ENCODE peak calls at places on chromosomes 4 and X, in seven cellular contexts. One of them, this sample, is unnamed.

GRCh38 chr4:86302242-86302641 is 57.6 kb downstream of the MAPK10 start:
- DNase-seq in nephron progenitor cell: peak
- DNase-seq in spleen: no peak
- DNase-seq in fibroblast of the aortic adventitia: peak
- DNase-seq in colonic mucosa: peak
- DNase-seq in heart left ventricle: no peak
- DNase-seq in IMR-90: peak
- DNase-seq in this sample: no peak

GRCh38 chr4:174528226-174528625 is 5.9 kb upstream of the HPGD start:
- DNase-seq in nephron progenitor cell: no peak
- DNase-seq in spleen: no peak
- DNase-seq in fibroblast of the aortic adventitia: no peak
- DNase-seq in colonic mucosa: no peak
- DNase-seq in heart left ventricle: no peak
- DNase-seq in IMR-90: no peak
- DNase-seq in this sample: no peak

GRCh38 chr4:18398661-18399060 is 377.1 kb upstream of the LCORL start:
- DNase-seq in nephron progenitor cell: peak
- DNase-seq in spleen: no peak
- DNase-seq in fibroblast of the aortic adventitia: no peak
- DNase-seq in colonic mucosa: no peak
- DNase-seq in heart left ventricle: no peak
- DNase-seq in IMR-90: no peak
- DNase-seq in this sample: no peak

GRCh38 chr4:71138007-71138600 is 144.7 kb downstream of the DCK start:
- DNase-seq in nephron progenitor cell: no peak
- DNase-seq in spleen: no peak
- DNase-seq in fibroblast of the aortic adventitia: no peak
- DNase-seq in colonic mucosa: no peak
- DNase-seq in heart left ventricle: no peak
- DNase-seq in IMR-90: no peak
- DNase-seq in this sample: no peak

GRCh38 chr4:172809319-172809718 is 359.3 kb upstream of the GALNT7 start:
- DNase-seq in nephron progenitor cell: peak
- DNase-seq in spleen: no peak
- DNase-seq in fibroblast of the aortic adventitia: no peak
- DNase-seq in colonic mucosa: no peak
- DNase-seq in heart left ventricle: no peak
- DNase-seq in IMR-90: no peak
- DNase-seq in this sample: no peak

GRCh38 chr4:169723207-169723606 is 34.5 kb downstream of the HPF1 start:
- DNase-seq in nephron progenitor cell: no peak
- DNase-seq in spleen: no peak
- DNase-seq in fibroblast of the aortic adventitia: no peak
- DNase-seq in colonic mucosa: no peak
- DNase-seq in heart left ventricle: no peak
- DNase-seq in IMR-90: no peak
- DNase-seq in this sample: no peak

GRCh38 chr4:165360041-165360782 is 18.6 kb upstream of the CPE start:
- DNase-seq in nephron progenitor cell: no peak
- DNase-seq in spleen: no peak
- DNase-seq in fibroblast of the aortic adventitia: peak
- DNase-seq in colonic mucosa: no peak
- DNase-seq in heart left ventricle: no peak
- DNase-seq in IMR-90: no peak
- DNase-seq in this sample: no peak

GRCh38 chr4:111945014-111945413 is 200.2 kb upstream of the FAM241A start:
- DNase-seq in nephron progenitor cell: no peak
- DNase-seq in spleen: no peak
- DNase-seq in fibroblast of the aortic adventitia: no peak
- DNase-seq in colonic mucosa: no peak
- DNase-seq in heart left ventricle: no peak
- DNase-seq in IMR-90: no peak
- DNase-seq in this sample: no peak

GRCh38 chr4:6714954-6715353 is 1.0 kb upstream of the BLOC1S4 start:
- DNase-seq in nephron progenitor cell: no peak
- DNase-seq in spleen: no peak
- DNase-seq in fibroblast of the aortic adventitia: no peak
- DNase-seq in colonic mucosa: no peak
- DNase-seq in heart left ventricle: no peak
- DNase-seq in IMR-90: no peak
- DNase-seq in this sample: no peak

GRCh38 chrX:38985375-38985774 is 184.1 kb downstream of the MID1IP1 start:
- DNase-seq in nephron progenitor cell: no peak
- DNase-seq in spleen: no peak
- DNase-seq in fibroblast of the aortic adventitia: peak
- DNase-seq in colonic mucosa: no peak
- DNase-seq in heart left ventricle: no peak
- DNase-seq in IMR-90: peak
- DNase-seq in this sample: peak

GRCh38 chr4:170875868-170876267 is 786.1 kb upstream of the AADAT start:
- DNase-seq in nephron progenitor cell: no peak
- DNase-seq in spleen: no peak
- DNase-seq in fibroblast of the aortic adventitia: no peak
- DNase-seq in colonic mucosa: no peak
- DNase-seq in heart left ventricle: no peak
- DNase-seq in IMR-90: no peak
- DNase-seq in this sample: no peak

DNA sequence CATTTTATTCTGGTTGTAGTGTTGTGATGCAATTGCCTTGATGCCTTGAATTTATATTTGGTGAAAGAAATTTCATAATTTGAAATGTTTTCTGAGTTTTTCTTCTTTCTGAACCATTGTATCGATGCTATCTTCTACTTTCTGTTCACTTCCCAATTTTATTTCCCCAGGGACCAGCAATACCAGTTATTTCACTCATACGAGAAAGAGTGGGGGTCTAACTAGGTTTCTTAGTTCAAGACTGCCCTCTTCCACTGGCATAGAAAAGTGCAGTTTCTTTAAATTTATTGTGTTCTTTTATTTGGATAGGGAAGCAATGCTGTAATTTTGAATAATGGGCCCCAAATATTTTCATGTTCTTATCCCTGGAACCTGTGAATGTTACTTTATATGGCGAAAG is 544.0 kb upstream of the ADGRL3 start:
- DNase-seq in nephron progenitor cell: no peak
- DNase-seq in spleen: no peak
- DNase-seq in fibroblast of the aortic adventitia: peak
- DNase-seq in colonic mucosa: no peak
- DNase-seq in heart left ventricle: no peak
- DNase-seq in IMR-90: peak
- DNase-seq in this sample: no peak
- TF ChIP-seq CTCF in nephron progenitor cell: no peak
- TF ChIP-seq CTCF in spleen: no peak
- TF ChIP-seq CTCF in fibroblast of the aortic adventitia: no peak
- TF ChIP-seq CTCF in colonic mucosa: no peak
- TF ChIP-seq CTCF in heart left ventricle: no peak
- TF ChIP-seq CTCF in IMR-90: peak
- TF ChIP-seq CTCF in this sample: no peak

GRCh38 chr4:77859256-77859655 is 3.4 kb upstream of the MRPL1 start:
- DNase-seq in nephron progenitor cell: no peak
- DNase-seq in spleen: no peak
- DNase-seq in fibroblast of the aortic adventitia: no peak
- DNase-seq in colonic mucosa: no peak
- DNase-seq in heart left ventricle: no peak
- DNase-seq in IMR-90: no peak
- DNase-seq in this sample: no peak

GRCh38 chr4:77861500-77861899 is 1.1 kb upstream of the MRPL1 start:
- DNase-seq in nephron progenitor cell: no peak
- DNase-seq in spleen: no peak
- DNase-seq in fibroblast of the aortic adventitia: no peak
- DNase-seq in colonic mucosa: no peak
- DNase-seq in heart left ventricle: no peak
- DNase-seq in IMR-90: no peak
- DNase-seq in this sample: no peak

GRCh38 chr4:77865259-77865658 is 2.6 kb downstream of the MRPL1 start:
- DNase-seq in nephron progenitor cell: no peak
- DNase-seq in spleen: no peak
- DNase-seq in fibroblast of the aortic adventitia: no peak
- DNase-seq in colonic mucosa: no peak
- DNase-seq in heart left ventricle: no peak
- DNase-seq in IMR-90: no peak
- DNase-seq in this sample: no peak

DNA sequence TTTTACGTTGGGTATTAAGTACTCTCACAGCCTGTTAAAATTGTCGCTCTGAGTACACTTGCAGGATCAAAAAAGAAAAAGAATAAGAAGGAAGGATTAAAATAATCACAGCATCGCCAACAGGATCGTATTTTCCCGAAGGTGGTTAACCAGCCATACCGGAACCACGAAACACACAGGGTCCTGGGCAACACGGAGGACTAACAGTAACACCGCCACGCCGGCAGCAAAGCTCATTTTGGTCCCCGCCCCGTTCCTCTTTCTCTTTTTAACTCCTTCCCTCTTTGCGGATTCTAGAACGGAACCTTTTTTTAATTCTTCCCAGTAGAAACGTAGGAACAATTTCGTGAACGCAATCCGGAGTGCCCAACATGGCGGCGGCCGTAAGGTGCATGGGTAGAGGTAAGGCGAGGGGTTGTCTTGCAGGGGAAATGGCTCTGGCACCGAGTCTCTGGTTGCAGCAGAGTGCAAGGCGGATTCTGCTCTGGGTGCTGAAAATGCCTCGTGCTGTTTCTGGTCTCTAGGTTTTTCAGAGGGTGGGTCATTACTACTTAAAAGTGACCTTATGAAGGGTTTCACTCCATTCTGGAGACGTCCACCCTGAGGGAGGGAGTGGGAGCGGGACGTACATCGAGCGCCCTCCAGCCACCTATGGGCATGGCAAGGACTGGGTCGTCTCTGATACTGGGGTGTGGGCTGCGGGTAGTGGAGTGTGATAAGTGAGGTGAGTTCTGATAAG is at the start of gene MRPL1:
- DNase-seq in nephron progenitor cell: peak
- DNase-seq in spleen: peak
- DNase-seq in fibroblast of the aortic adventitia: peak
- DNase-seq in colonic mucosa: peak
- DNase-seq in heart left ventricle: peak
- DNase-seq in IMR-90: peak
- DNase-seq in this sample: peak
- TF ChIP-seq CTCF in nephron progenitor cell: no peak
- TF ChIP-seq CTCF in spleen: no peak
- TF ChIP-seq CTCF in fibroblast of the aortic adventitia: peak
- TF ChIP-seq CTCF in colonic mucosa: no peak
- TF ChIP-seq CTCF in heart left ventricle: peak
- TF ChIP-seq CTCF in IMR-90: no peak
- TF ChIP-seq CTCF in this sample: peak

GRCh38 chrX:74931214-74931613 is 6.0 kb upstream of the NEXMIF start:
- DNase-seq in nephron progenitor cell: peak
- DNase-seq in spleen: no peak
- DNase-seq in fibroblast of the aortic adventitia: no peak
- DNase-seq in colonic mucosa: no peak
- DNase-seq in heart left ventricle: no peak
- DNase-seq in IMR-90: no peak
- DNase-seq in this sample: no peak

GRCh38 chrX:74922922-74923321 is 2.3 kb downstream of the NEXMIF start:
- DNase-seq in nephron progenitor cell: no peak
- DNase-seq in spleen: no peak
- DNase-seq in fibroblast of the aortic adventitia: no peak
- DNase-seq in colonic mucosa: no peak
- DNase-seq in heart left ventricle: no peak
- DNase-seq in IMR-90: no peak
- DNase-seq in this sample: peak

GRCh38 chrX:74923942-74924448 is 1.3 kb downstream of the NEXMIF start:
- DNase-seq in nephron progenitor cell: peak
- DNase-seq in spleen: peak
- DNase-seq in fibroblast of the aortic adventitia: no peak
- DNase-seq in colonic mucosa: peak
- DNase-seq in heart left ventricle: peak
- DNase-seq in IMR-90: no peak
- DNase-seq in this sample: peak

GRCh38 chrX:74924449-74925209 is 623 bp downstream of the NEXMIF start:
- DNase-seq in nephron progenitor cell: peak
- DNase-seq in spleen: peak
- DNase-seq in fibroblast of the aortic adventitia: no peak
- DNase-seq in colonic mucosa: peak
- DNase-seq in heart left ventricle: peak
- DNase-seq in IMR-90: no peak
- DNase-seq in this sample: peak

GRCh38 chrX:74925210-74926088 is at the start of gene NEXMIF:
- DNase-seq in nephron progenitor cell: peak
- DNase-seq in spleen: peak
- DNase-seq in fibroblast of the aortic adventitia: no peak
- DNase-seq in colonic mucosa: peak
- DNase-seq in heart left ventricle: peak
- DNase-seq in IMR-90: no peak
- DNase-seq in this sample: peak
- TF ChIP-seq CTCF in nephron progenitor cell: no peak
- TF ChIP-seq CTCF in spleen: no peak
- TF ChIP-seq CTCF in fibroblast of the aortic adventitia: peak
- TF ChIP-seq CTCF in colonic mucosa: no peak
- TF ChIP-seq CTCF in heart left ventricle: peak
- TF ChIP-seq CTCF in IMR-90: no peak
- TF ChIP-seq CTCF in this sample: no peak

GRCh38 chr4:37803348-37803973 is 23.0 kb upstream of the PGM2 start:
- DNase-seq in nephron progenitor cell: no peak
- DNase-seq in spleen: no peak
- DNase-seq in fibroblast of the aortic adventitia: peak
- DNase-seq in colonic mucosa: no peak
- DNase-seq in heart left ventricle: no peak
- DNase-seq in IMR-90: peak
- DNase-seq in this sample: peak

GRCh38 chr4:37799941-37800554 is 26.4 kb upstream of the PGM2 start:
- DNase-seq in nephron progenitor cell: no peak
- DNase-seq in spleen: no peak
- DNase-seq in fibroblast of the aortic adventitia: no peak
- DNase-seq in colonic mucosa: no peak
- DNase-seq in heart left ventricle: no peak
- DNase-seq in IMR-90: peak
- DNase-seq in this sample: no peak

GRCh38 chr4:37805091-37805490 is 21.4 kb upstream of the PGM2 start:
- DNase-seq in nephron progenitor cell: no peak
- DNase-seq in spleen: no peak
- DNase-seq in fibroblast of the aortic adventitia: no peak
- DNase-seq in colonic mucosa: no peak
- DNase-seq in heart left ventricle: no peak
- DNase-seq in IMR-90: no peak
- DNase-seq in this sample: no peak

GRCh38 chr4:37798616-37799015 is 27.9 kb upstream of the PGM2 start:
- DNase-seq in nephron progenitor cell: no peak
- DNase-seq in spleen: no peak
- DNase-seq in fibroblast of the aortic adventitia: no peak
- DNase-seq in colonic mucosa: no peak
- DNase-seq in heart left ventricle: no peak
- DNase-seq in IMR-90: no peak
- DNase-seq in this sample: no peak

DNA sequence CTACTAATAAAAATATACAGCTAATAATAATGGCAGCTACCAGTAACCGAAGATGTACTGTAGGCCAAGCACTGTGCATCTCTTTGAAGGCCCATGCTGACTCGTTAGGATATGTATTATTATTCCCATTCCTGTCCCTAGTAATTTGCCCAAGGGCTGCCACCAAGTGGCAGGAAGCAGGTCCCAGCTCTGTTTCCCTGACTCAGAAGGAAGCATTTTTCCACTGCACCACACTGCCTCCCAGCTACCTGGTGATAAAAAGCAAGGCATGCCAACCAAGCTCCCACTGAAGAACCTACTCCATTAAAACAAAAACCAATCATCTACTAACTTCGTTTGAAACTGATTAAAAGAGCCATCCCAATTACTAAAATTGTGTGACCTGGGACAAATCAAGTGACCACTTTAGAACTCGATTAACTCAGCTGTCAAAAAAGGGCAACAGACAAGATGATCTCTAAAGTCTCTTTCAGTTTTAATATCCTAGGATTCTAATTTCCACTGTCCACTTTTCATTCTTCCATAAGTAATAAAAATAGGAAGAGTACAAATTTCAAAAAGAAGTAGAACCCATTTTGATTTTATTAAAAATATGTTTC is 24.3 kb upstream of the PGM2 start:
- DNase-seq in nephron progenitor cell: peak
- DNase-seq in spleen: no peak
- DNase-seq in fibroblast of the aortic adventitia: peak
- DNase-seq in colonic mucosa: peak
- DNase-seq in heart left ventricle: no peak
- DNase-seq in IMR-90: peak
- DNase-seq in this sample: no peak
- TF ChIP-seq CTCF in nephron progenitor cell: peak
- TF ChIP-seq CTCF in spleen: peak
- TF ChIP-seq CTCF in fibroblast of the aortic adventitia: peak
- TF ChIP-seq CTCF in colonic mucosa: peak
- TF ChIP-seq CTCF in heart left ventricle: peak
- TF ChIP-seq CTCF in IMR-90: peak
- TF ChIP-seq CTCF in this sample: no peak